ENCODE peak calls at places on chromosomes 12 and 14, in seven cellular contexts. Q is HCT116, F is GM12878, N is HepG2, Y is K562, W is H1, A is SK-N-SH. Z is an unnamed sample.

GRCh38 chr12:52087961-52088820 is 8.7 kb downstream of the SMIM41 start:
- DNase-seq in W (no peak), Y (no peak), A (peak; percentile 14), Q (no peak), N (no peak), F (no peak), Z (no peak)

GRCh38 chr14:19874842-19875241 is at the start of gene OR4K2:
- DNase-seq in W (no peak), F (no peak), A (no peak), Y (no peak), N (no peak), Q (no peak), Z (no peak)

GRCh38 chr12:79983492-79983891 is 48.6 kb upstream of the PPP1R12A start:
- DNase-seq in N (no peak), A (no peak), Y (no peak), W (no peak), Q (no peak), F (no peak), Z (no peak)

GRCh38 chr14:73741876-73742519 is 27.8 kb upstream of the PNMA1 start:
- DNase-seq in W (no peak), Y (peak; percentile 49), F (no peak), A (peak; percentile 44), N (no peak), Q (no peak), Z (no peak)

GRCh38 chr12:79858518-79858917 is 76.4 kb downstream of the PPP1R12A start:
- DNase-seq in N (peak; percentile 7), W (no peak), A (no peak), Y (no peak), F (no peak), Q (no peak), Z (no peak)

GRCh38 chr12:105331805-105332251 is 1.3 kb downstream of the C12orf75 start:
- DNase-seq in Q (no peak), A (peak; percentile 38), N (peak; percentile 32), W (no peak), Y (no peak), F (no peak), Z (no peak)

GRCh38 chr12:47752552-47752951 is 6.1 kb downstream of the RAPGEF3 start:
- DNase-seq in W (no peak), N (no peak), Y (no peak), A (no peak), F (no peak), Q (no peak), Z (no peak)

GRCh38 chr14:76462330-76462729 is 86.4 kb downstream of the ESRRB start:
- DNase-seq in Q (no peak), Y (no peak), W (no peak), F (no peak), N (no peak), A (no peak), Z (no peak)

GRCh38 chr14:59204305-59204704 is 15.8 kb downstream of the DAAM1 start:
- DNase-seq in Q (no peak), N (no peak), A (no peak), Y (no peak), F (no peak), W (no peak), Z (no peak)

GRCh38 chr12:108594-108993 is 42.0 kb downstream of the IQSEC3 start:
- DNase-seq in W (no peak), Y (no peak), A (peak; percentile 77), N (no peak), F (no peak), Q (no peak), Z (peak; percentile 48)

GRCh38 chr14:44657688-44658388 is 150.8 kb upstream of the FSCB start:
- DNase-seq in N (peak; percentile 4), W (no peak), F (no peak), Y (no peak), Q (no peak), A (no peak), Z (peak; percentile 49)

GRCh38 chr14:104864267-104865068 is 600 bp upstream of the CEP170B start:
- DNase-seq in Q (peak; percentile 33), F (no peak), Y (peak; percentile 36), W (peak; percentile 86), N (peak; percentile 85), A (no peak), Z (peak; percentile 91)

DNA sequence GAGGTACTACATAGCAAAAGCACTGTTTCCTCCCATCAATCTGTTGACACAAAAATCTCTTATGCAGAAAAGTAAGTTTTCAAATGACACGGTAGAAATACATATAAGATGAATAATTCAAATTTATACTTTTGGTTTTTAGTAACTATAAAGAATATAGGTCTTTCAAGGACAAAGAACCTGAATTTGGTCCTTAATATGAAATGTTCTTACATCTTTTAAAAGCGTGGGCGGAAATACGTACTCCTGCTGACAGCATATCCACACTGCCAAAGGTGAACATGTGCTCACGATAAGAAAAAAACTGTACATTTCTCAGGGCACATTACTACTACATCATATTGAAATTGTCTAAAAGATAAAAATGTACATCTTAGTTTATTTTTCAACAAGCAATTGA is 127.6 kb downstream of the FOXN3 start:
- DNase-seq in W (no peak), N (no peak), Y (no peak), A (no peak), F (no peak), Q (no peak), Z (no peak)
- TF ChIP-seq JUND in W (no peak), N (no peak), Y (no peak), A (no peak), F (no peak), Q (no peak), Z (no peak)

DNA sequence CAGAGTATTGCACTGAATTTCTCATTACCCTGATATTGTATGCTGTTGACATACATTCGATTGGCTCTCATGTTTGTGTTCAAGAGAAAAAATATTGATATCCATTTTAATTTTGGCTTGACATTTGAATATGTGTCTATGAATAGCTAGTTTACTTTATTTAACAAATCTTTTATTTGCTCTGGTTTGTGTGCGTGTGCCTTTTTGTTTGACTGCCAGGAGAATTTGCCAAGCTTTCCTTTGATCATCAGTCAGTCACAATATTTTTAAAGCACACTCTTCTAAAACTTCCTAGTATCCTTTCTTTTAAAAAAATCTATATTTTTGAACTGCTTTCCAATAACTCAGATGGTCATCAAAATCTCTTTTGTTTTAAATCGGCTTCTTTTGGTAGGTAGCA is 179.3 kb upstream of the FLRT2 start:
- DNase-seq in Q (no peak), W (no peak), A (no peak), Y (no peak), F (no peak), N (no peak), Z (no peak)
- TF ChIP-seq JUND in Q (no peak), W (no peak), A (no peak), Y (no peak), F (no peak), N (no peak), Z (no peak)

GRCh38 chr14:94113908-94114588 is 3.5 kb downstream of the IFI27 start:
- DNase-seq in Y (no peak), Q (no peak), W (no peak), N (no peak), A (no peak), F (no peak), Z (no peak)
- TF ChIP-seq JUND in Y (no peak), Q (no peak), W (no peak), N (no peak), A (no peak), F (no peak), Z (no peak)

DNA sequence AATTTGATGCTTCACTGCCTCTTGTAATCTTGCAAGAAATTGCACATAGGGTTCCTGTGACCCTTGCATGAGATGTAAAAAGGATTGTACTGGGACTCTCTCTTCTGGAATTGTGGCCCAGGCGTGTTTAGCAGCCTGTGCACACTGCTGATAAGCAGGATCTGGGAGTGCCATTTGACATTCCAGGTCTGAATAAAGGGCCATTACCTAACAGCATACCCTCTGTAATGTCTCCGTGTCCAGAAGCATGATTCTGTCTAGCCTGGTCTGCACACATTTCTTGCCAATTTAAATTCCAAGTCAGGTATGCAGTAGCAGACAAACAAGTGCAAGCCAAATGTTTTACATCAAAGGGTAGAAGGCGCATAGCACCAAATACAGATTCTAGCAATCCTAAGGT is 18.1 kb upstream of the MAPKAPK5 start:
- DNase-seq in A (no peak), F (no peak), Y (no peak), W (no peak), Q (no peak), N (peak; percentile 16), Z (no peak)
- TF ChIP-seq JUND in A (no peak), F (no peak), Y (no peak), W (no peak), Q (no peak), N (no peak), Z (no peak)

GRCh38 chr14:96318836-96319235 is 44.3 kb downstream of the ATG2B start:
- DNase-seq in F (no peak), Y (no peak), W (no peak), Q (no peak), A (no peak), N (no peak), Z (no peak)
- TF ChIP-seq JUND in F (no peak), Y (no peak), W (no peak), Q (no peak), A (no peak), N (no peak), Z (no peak)

Z was measured in T47D.